ENCODE peak calls at places on chromosomes 6 and 20, in nine cellular contexts. One of them, this sample, is unnamed.

GRCh38 chr6:11575408-11576033 is 38.0 kb downstream of the TMEM170B start:
- DNase-seq in NCI-H510A treated with DMSO at 0.1 percent for 48 hours: peak
- DNase-seq in renal cortical epithelial cell: peak
- DNase-seq in Ammon's horn: peak
- DNase-seq in GM06990: peak
- DNase-seq in stomach: peak
- DNase-seq in CD8-positive, alpha-beta T cell: peak
- DNase-seq in EL: peak
- DNase-seq in effector memory CD8-positive, alpha-beta T cell: peak
- DNase-seq in this sample: peak

GRCh38 chr6:144447487-144447886 is 162.4 kb downstream of the UTRN start:
- DNase-seq in NCI-H510A treated with DMSO at 0.1 percent for 48 hours: no peak
- DNase-seq in renal cortical epithelial cell: peak
- DNase-seq in Ammon's horn: no peak
- DNase-seq in GM06990: no peak
- DNase-seq in stomach: no peak
- DNase-seq in CD8-positive, alpha-beta T cell: no peak
- DNase-seq in EL: peak
- DNase-seq in effector memory CD8-positive, alpha-beta T cell: no peak
- DNase-seq in this sample: no peak

GRCh38 chr6:155782320-155782730 is 326.7 kb upstream of the NOX3 start:
- DNase-seq in NCI-H510A treated with DMSO at 0.1 percent for 48 hours: no peak
- DNase-seq in renal cortical epithelial cell: peak
- DNase-seq in Ammon's horn: no peak
- DNase-seq in GM06990: no peak
- DNase-seq in stomach: peak
- DNase-seq in CD8-positive, alpha-beta T cell: no peak
- DNase-seq in EL: peak
- DNase-seq in effector memory CD8-positive, alpha-beta T cell: no peak
- DNase-seq in this sample: no peak

GRCh38 chr6:106519460-106520394 is 109.6 kb downstream of the RTN4IP1 start:
- DNase-seq in NCI-H510A treated with DMSO at 0.1 percent for 48 hours: no peak
- DNase-seq in renal cortical epithelial cell: peak
- DNase-seq in Ammon's horn: peak
- DNase-seq in GM06990: peak
- DNase-seq in stomach: peak
- DNase-seq in CD8-positive, alpha-beta T cell: peak
- DNase-seq in EL: peak
- DNase-seq in effector memory CD8-positive, alpha-beta T cell: peak
- DNase-seq in this sample: peak

GRCh38 chr6:13177617-13178506 is 150.5 kb downstream of the TBC1D7 start:
- DNase-seq in NCI-H510A treated with DMSO at 0.1 percent for 48 hours: no peak
- DNase-seq in renal cortical epithelial cell: no peak
- DNase-seq in Ammon's horn: peak
- DNase-seq in GM06990: no peak
- DNase-seq in stomach: no peak
- DNase-seq in CD8-positive, alpha-beta T cell: no peak
- DNase-seq in EL: no peak
- DNase-seq in effector memory CD8-positive, alpha-beta T cell: no peak
- DNase-seq in this sample: no peak

GRCh38 chr6:139249387-139249786 is 42.4 kb downstream of the TXLNB start:
- DNase-seq in NCI-H510A treated with DMSO at 0.1 percent for 48 hours: no peak
- DNase-seq in renal cortical epithelial cell: no peak
- DNase-seq in Ammon's horn: peak
- DNase-seq in GM06990: no peak
- DNase-seq in stomach: no peak
- DNase-seq in CD8-positive, alpha-beta T cell: no peak
- DNase-seq in EL: no peak
- DNase-seq in effector memory CD8-positive, alpha-beta T cell: no peak
- DNase-seq in this sample: no peak

GRCh38 chr20:48898896-48899513 is 22.5 kb upstream of the ARFGEF2 start:
- DNase-seq in NCI-H510A treated with DMSO at 0.1 percent for 48 hours: no peak
- DNase-seq in renal cortical epithelial cell: no peak
- DNase-seq in Ammon's horn: peak
- DNase-seq in GM06990: no peak
- DNase-seq in stomach: no peak
- DNase-seq in CD8-positive, alpha-beta T cell: no peak
- DNase-seq in EL: no peak
- DNase-seq in effector memory CD8-positive, alpha-beta T cell: no peak
- DNase-seq in this sample: no peak

GRCh38 chr6:128112494-128112893 is 211.6 kb upstream of the THEMIS start:
- DNase-seq in NCI-H510A treated with DMSO at 0.1 percent for 48 hours: peak
- DNase-seq in renal cortical epithelial cell: peak
- DNase-seq in Ammon's horn: no peak
- DNase-seq in GM06990: no peak
- DNase-seq in stomach: no peak
- DNase-seq in CD8-positive, alpha-beta T cell: no peak
- DNase-seq in EL: no peak
- DNase-seq in effector memory CD8-positive, alpha-beta T cell: no peak
- DNase-seq in this sample: no peak

GRCh38 chr20:22905667-22906066 is 129.4 kb upstream of the SSTR4 start:
- DNase-seq in NCI-H510A treated with DMSO at 0.1 percent for 48 hours: no peak
- DNase-seq in renal cortical epithelial cell: no peak
- DNase-seq in Ammon's horn: peak
- DNase-seq in GM06990: peak
- DNase-seq in stomach: no peak
- DNase-seq in CD8-positive, alpha-beta T cell: no peak
- DNase-seq in EL: no peak
- DNase-seq in effector memory CD8-positive, alpha-beta T cell: no peak
- DNase-seq in this sample: no peak

GRCh38 chr6:69416739-69417138 is 380.1 kb downstream of the LMBRD1 start:
- DNase-seq in NCI-H510A treated with DMSO at 0.1 percent for 48 hours: no peak
- DNase-seq in renal cortical epithelial cell: no peak
- DNase-seq in Ammon's horn: no peak
- DNase-seq in GM06990: no peak
- DNase-seq in stomach: no peak
- DNase-seq in CD8-positive, alpha-beta T cell: no peak
- DNase-seq in EL: peak
- DNase-seq in effector memory CD8-positive, alpha-beta T cell: no peak
- DNase-seq in this sample: no peak

GRCh38 chr20:32497589-32498224 is 87.4 kb downstream of the NOL4L start:
- DNase-seq in NCI-H510A treated with DMSO at 0.1 percent for 48 hours: no peak
- DNase-seq in renal cortical epithelial cell: no peak
- DNase-seq in Ammon's horn: no peak
- DNase-seq in GM06990: no peak
- DNase-seq in stomach: no peak
- DNase-seq in CD8-positive, alpha-beta T cell: no peak
- DNase-seq in EL: no peak
- DNase-seq in effector memory CD8-positive, alpha-beta T cell: no peak
- DNase-seq in this sample: no peak

GRCh38 chr20:37226889-37227288 is 34.7 kb downstream of the GHRH start:
- DNase-seq in NCI-H510A treated with DMSO at 0.1 percent for 48 hours: no peak
- DNase-seq in renal cortical epithelial cell: no peak
- DNase-seq in Ammon's horn: no peak
- DNase-seq in GM06990: no peak
- DNase-seq in stomach: peak
- DNase-seq in CD8-positive, alpha-beta T cell: no peak
- DNase-seq in EL: no peak
- DNase-seq in effector memory CD8-positive, alpha-beta T cell: no peak
- DNase-seq in this sample: no peak

GRCh38 chr6:67433124-67433523 is 1202.0 kb upstream of the ADGRB3 start:
- DNase-seq in NCI-H510A treated with DMSO at 0.1 percent for 48 hours: no peak
- DNase-seq in renal cortical epithelial cell: peak
- DNase-seq in Ammon's horn: no peak
- DNase-seq in GM06990: no peak
- DNase-seq in stomach: no peak
- DNase-seq in CD8-positive, alpha-beta T cell: no peak
- DNase-seq in EL: no peak
- DNase-seq in effector memory CD8-positive, alpha-beta T cell: no peak
- DNase-seq in this sample: no peak

GRCh38 chr6:98945311-98946005 is 2.3 kb downstream of the FBXL4 start:
- DNase-seq in NCI-H510A treated with DMSO at 0.1 percent for 48 hours: no peak
- DNase-seq in renal cortical epithelial cell: peak
- DNase-seq in Ammon's horn: no peak
- DNase-seq in GM06990: no peak
- DNase-seq in stomach: no peak
- DNase-seq in CD8-positive, alpha-beta T cell: no peak
- DNase-seq in EL: no peak
- DNase-seq in effector memory CD8-positive, alpha-beta T cell: no peak
- DNase-seq in this sample: no peak

GRCh38 chr20:59802471-59803221 is 130.8 kb downstream of the SYCP2 start:
- DNase-seq in NCI-H510A treated with DMSO at 0.1 percent for 48 hours: no peak
- DNase-seq in renal cortical epithelial cell: no peak
- DNase-seq in Ammon's horn: peak
- DNase-seq in GM06990: no peak
- DNase-seq in stomach: no peak
- DNase-seq in CD8-positive, alpha-beta T cell: no peak
- DNase-seq in EL: no peak
- DNase-seq in effector memory CD8-positive, alpha-beta T cell: no peak
- DNase-seq in this sample: no peak

GRCh38 chr20:11891827-11892521 is 25.7 kb upstream of the BTBD3 start:
- DNase-seq in NCI-H510A treated with DMSO at 0.1 percent for 48 hours: peak
- DNase-seq in renal cortical epithelial cell: peak
- DNase-seq in Ammon's horn: peak
- DNase-seq in GM06990: no peak
- DNase-seq in stomach: peak
- DNase-seq in CD8-positive, alpha-beta T cell: peak
- DNase-seq in EL: peak
- DNase-seq in effector memory CD8-positive, alpha-beta T cell: no peak
- DNase-seq in this sample: peak

GRCh38 chr6:11711644-11711993 is 67.0 kb downstream of the ADTRP start:
- DNase-seq in NCI-H510A treated with DMSO at 0.1 percent for 48 hours: no peak
- DNase-seq in renal cortical epithelial cell: no peak
- DNase-seq in Ammon's horn: no peak
- DNase-seq in GM06990: peak
- DNase-seq in stomach: no peak
- DNase-seq in CD8-positive, alpha-beta T cell: peak
- DNase-seq in EL: no peak
- DNase-seq in effector memory CD8-positive, alpha-beta T cell: no peak
- DNase-seq in this sample: peak

GRCh38 chr6:144661101-144661806 is 376.1 kb downstream of the UTRN start:
- DNase-seq in NCI-H510A treated with DMSO at 0.1 percent for 48 hours: no peak
- DNase-seq in renal cortical epithelial cell: peak
- DNase-seq in Ammon's horn: no peak
- DNase-seq in GM06990: no peak
- DNase-seq in stomach: no peak
- DNase-seq in CD8-positive, alpha-beta T cell: no peak
- DNase-seq in EL: peak
- DNase-seq in effector memory CD8-positive, alpha-beta T cell: no peak
- DNase-seq in this sample: no peak

GRCh38 chr6:66161546-66162108 is 454.6 kb upstream of the EYS start:
- DNase-seq in NCI-H510A treated with DMSO at 0.1 percent for 48 hours: no peak
- DNase-seq in renal cortical epithelial cell: no peak
- DNase-seq in Ammon's horn: no peak
- DNase-seq in GM06990: no peak
- DNase-seq in stomach: no peak
- DNase-seq in CD8-positive, alpha-beta T cell: no peak
- DNase-seq in EL: no peak
- DNase-seq in effector memory CD8-positive, alpha-beta T cell: no peak
- DNase-seq in this sample: no peak

GRCh38 chr20:50113420-50114224 is 672 bp upstream of the UBE2V1 start:
- DNase-seq in NCI-H510A treated with DMSO at 0.1 percent for 48 hours: no peak
- DNase-seq in renal cortical epithelial cell: no peak
- DNase-seq in Ammon's horn: no peak
- DNase-seq in GM06990: no peak
- DNase-seq in stomach: no peak
- DNase-seq in CD8-positive, alpha-beta T cell: no peak
- DNase-seq in EL: no peak
- DNase-seq in effector memory CD8-positive, alpha-beta T cell: no peak
- DNase-seq in this sample: no peak

GRCh38 chr20:59808729-59809381 is 124.6 kb downstream of the SYCP2 start:
- DNase-seq in NCI-H510A treated with DMSO at 0.1 percent for 48 hours: no peak
- DNase-seq in renal cortical epithelial cell: no peak
- DNase-seq in Ammon's horn: no peak
- DNase-seq in GM06990: no peak
- DNase-seq in stomach: peak
- DNase-seq in CD8-positive, alpha-beta T cell: no peak
- DNase-seq in EL: no peak
- DNase-seq in effector memory CD8-positive, alpha-beta T cell: no peak
- DNase-seq in this sample: no peak

GRCh38 chr6:146913842-146914562 is 290.2 kb upstream of the STXBP5 start:
- DNase-seq in NCI-H510A treated with DMSO at 0.1 percent for 48 hours: no peak
- DNase-seq in renal cortical epithelial cell: peak
- DNase-seq in Ammon's horn: peak
- DNase-seq in GM06990: no peak
- DNase-seq in stomach: peak
- DNase-seq in CD8-positive, alpha-beta T cell: no peak
- DNase-seq in EL: peak
- DNase-seq in effector memory CD8-positive, alpha-beta T cell: no peak
- DNase-seq in this sample: no peak

GRCh38 chr20:46635514-46636091 is 15.7 kb downstream of the SLC13A3 start:
- DNase-seq in NCI-H510A treated with DMSO at 0.1 percent for 48 hours: no peak
- DNase-seq in renal cortical epithelial cell: peak
- DNase-seq in Ammon's horn: no peak
- DNase-seq in GM06990: no peak
- DNase-seq in stomach: no peak
- DNase-seq in CD8-positive, alpha-beta T cell: no peak
- DNase-seq in EL: no peak
- DNase-seq in effector memory CD8-positive, alpha-beta T cell: no peak
- DNase-seq in this sample: no peak

GRCh38 chr20:46396052-46396451 is 10.4 kb downstream of the ELMO2 start:
- DNase-seq in NCI-H510A treated with DMSO at 0.1 percent for 48 hours: no peak
- DNase-seq in renal cortical epithelial cell: no peak
- DNase-seq in Ammon's horn: no peak
- DNase-seq in GM06990: no peak
- DNase-seq in stomach: no peak
- DNase-seq in CD8-positive, alpha-beta T cell: no peak
- DNase-seq in EL: no peak
- DNase-seq in effector memory CD8-positive, alpha-beta T cell: no peak
- DNase-seq in this sample: no peak

GRCh38 chr20:4613718-4614620 is 107.7 kb upstream of the PRND start:
- DNase-seq in NCI-H510A treated with DMSO at 0.1 percent for 48 hours: peak
- DNase-seq in renal cortical epithelial cell: no peak
- DNase-seq in Ammon's horn: peak
- DNase-seq in GM06990: peak
- DNase-seq in stomach: peak
- DNase-seq in CD8-positive, alpha-beta T cell: peak
- DNase-seq in EL: peak
- DNase-seq in effector memory CD8-positive, alpha-beta T cell: peak
- DNase-seq in this sample: peak

GRCh38 chr6:116568111-116568510 is 3.2 kb upstream of the RWDD1 start:
- DNase-seq in NCI-H510A treated with DMSO at 0.1 percent for 48 hours: no peak
- DNase-seq in renal cortical epithelial cell: no peak
- DNase-seq in Ammon's horn: no peak
- DNase-seq in GM06990: no peak
- DNase-seq in stomach: no peak
- DNase-seq in CD8-positive, alpha-beta T cell: no peak
- DNase-seq in EL: no peak
- DNase-seq in effector memory CD8-positive, alpha-beta T cell: no peak
- DNase-seq in this sample: no peak

GRCh38 chr6:98871057-98871456 is 36.7 kb downstream of the POU3F2 start:
- DNase-seq in NCI-H510A treated with DMSO at 0.1 percent for 48 hours: no peak
- DNase-seq in renal cortical epithelial cell: peak
- DNase-seq in Ammon's horn: no peak
- DNase-seq in GM06990: no peak
- DNase-seq in stomach: no peak
- DNase-seq in CD8-positive, alpha-beta T cell: no peak
- DNase-seq in EL: peak
- DNase-seq in effector memory CD8-positive, alpha-beta T cell: no peak
- DNase-seq in this sample: no peak

GRCh38 chr20:16215056-16215455 is 358.2 kb downstream of the KIF16B start:
- DNase-seq in NCI-H510A treated with DMSO at 0.1 percent for 48 hours: no peak
- DNase-seq in renal cortical epithelial cell: no peak
- DNase-seq in Ammon's horn: no peak
- DNase-seq in GM06990: no peak
- DNase-seq in stomach: no peak
- DNase-seq in CD8-positive, alpha-beta T cell: no peak
- DNase-seq in EL: no peak
- DNase-seq in effector memory CD8-positive, alpha-beta T cell: no peak
- DNase-seq in this sample: no peak

This sample was measured in CD4-positive, alpha-beta T cell.